ENCODE peak calls at places on chromosomes 6 and 20, in six cellular contexts. N is H9, G is psoas muscle, M is astrocyte, J is fibroblast of lung, L is pancreas. K is an unnamed sample.

GRCh38 chr20:49825521-49826033 is 12.9 kb downstream of the SLC9A8 start:
- DNase-seq in N (peak; percentile 38), G (peak; percentile 80), M (no peak), J (no peak), L (no peak), K (no peak)

GRCh38 chr20:47278907-47279348 is 77.6 kb downstream of the ZMYND8 start:
- DNase-seq in N (no peak), G (no peak), M (peak; percentile 54), J (peak; percentile 69), L (no peak), K (no peak)

GRCh38 chr20:709421-709820 is 33.8 kb upstream of the SCRT2 start:
- DNase-seq in N (peak; percentile 34), G (no peak), M (no peak), J (no peak), L (no peak), K (no peak)

GRCh38 chr6:4583026-4583425 is 193.2 kb upstream of the CDYL start:
- DNase-seq in N (no peak), G (no peak), M (no peak), J (peak; percentile 41), L (no peak), K (no peak)

GRCh38 chr6:44071670-44072451 is 55.4 kb downstream of the MRPL14 start:
- DNase-seq in N (no peak), G (no peak), M (peak; percentile 98), J (peak; percentile 98), L (no peak), K (peak; percentile 39)

GRCh38 chr6:144062757-144063156 is 32.6 kb downstream of the SF3B5 start:
- DNase-seq in N (no peak), G (no peak), M (no peak), J (no peak), L (no peak), K (no peak)

GRCh38 chr20:16864958-16865357 is 116.8 kb downstream of the OTOR start:
- DNase-seq in N (no peak), G (no peak), M (peak; percentile 16), J (peak; percentile 29), L (no peak), K (no peak)

GRCh38 chr6:49646130-49646824 is 9.6 kb upstream of the RHAG start:
- DNase-seq in N (no peak), G (no peak), M (no peak), J (no peak), L (no peak), K (no peak)

GRCh38 chr6:91653954-91654843 is 1067.3 kb upstream of the MAP3K7 start:
- DNase-seq in N (peak; percentile 42), G (no peak), M (peak; percentile 35), J (peak; percentile 51), L (no peak), K (no peak)

GRCh38 chr20:49560646-49561045 is 7.3 kb downstream of the PTGIS start:
- DNase-seq in N (no peak), G (no peak), M (no peak), J (no peak), L (no peak), K (no peak)

GRCh38 chr6:126302191-126302590 is 37.7 kb upstream of the CENPW start:
- DNase-seq in N (no peak), G (no peak), M (no peak), J (peak; percentile 1), L (no peak), K (peak; percentile 17)

GRCh38 chr20:600736-601135 is 9.4 kb downstream of the TCF15 start:
- DNase-seq in N (no peak), G (no peak), M (no peak), J (no peak), L (no peak), K (no peak)

GRCh38 chr6:129730477-129731165 is 20.6 kb upstream of the ARHGAP18 start:
- DNase-seq in N (no peak), G (no peak), M (no peak), J (no peak), L (no peak), K (no peak)

GRCh38 chr6:13924146-13924948 is 405 bp upstream of the RNF182 start:
- DNase-seq in N (peak; percentile 75), G (peak; percentile 52), M (peak; percentile 41), J (peak; percentile 62), L (no peak), K (no peak)

GRCh38 chr6:37696220-37696840 is 1.4 kb downstream of the MDGA1 start:
- DNase-seq in N (peak; percentile 41), G (no peak), M (peak; percentile 42), J (peak; percentile 63), L (no peak), K (no peak)

GRCh38 chr6:134626589-134626988 is 308.7 kb upstream of the SGK1 start:
- DNase-seq in N (no peak), G (no peak), M (no peak), J (no peak), L (no peak), K (no peak)

GRCh38 chr6:154605207-154605877 is 94.9 kb upstream of the CNKSR3 start:
- DNase-seq in N (no peak), G (no peak), M (peak; percentile 80), J (peak; percentile 82), L (no peak), K (no peak)

GRCh38 chr6:84766118-84766683 is 1.8 kb upstream of the TBX18 start:
- DNase-seq in N (peak; percentile 37), G (peak; percentile 50), M (no peak), J (no peak), L (no peak), K (no peak)

GRCh38 chr20:47334022-47334551 is 22.4 kb downstream of the ZMYND8 start:
- DNase-seq in N (no peak), G (peak; percentile 58), M (peak; percentile 98), J (peak; percentile 98), L (no peak), K (peak; percentile 97)

GRCh38 chr6:1004885-1005635 is 306.8 kb upstream of the FOXQ1 start:
- DNase-seq in N (no peak), G (no peak), M (no peak), J (no peak), L (no peak), K (no peak)

GRCh38 chr20:8473459-8473858 is 341.4 kb downstream of the PLCB1 start:
- DNase-seq in N (no peak), G (no peak), M (peak; percentile 22), J (peak; percentile 40), L (no peak), K (no peak)

GRCh38 chr20:57072184-57072583 is 194.3 kb downstream of the BMP7 start:
- DNase-seq in N (no peak), G (no peak), M (no peak), J (no peak), L (no peak), K (no peak)

GRCh38 chr6:96521625-96522468 is at the start of gene UFL1:
- DNase-seq in N (peak; percentile 95), G (peak; percentile 97), M (peak; percentile 87), J (peak; percentile 94), L (peak; percentile 92), K (peak; percentile 84)
- TF ChIP-seq CTCF in N (no peak), G (no peak), M (no peak), J (no peak), L (no peak), K (peak; percentile 38)

DNA sequence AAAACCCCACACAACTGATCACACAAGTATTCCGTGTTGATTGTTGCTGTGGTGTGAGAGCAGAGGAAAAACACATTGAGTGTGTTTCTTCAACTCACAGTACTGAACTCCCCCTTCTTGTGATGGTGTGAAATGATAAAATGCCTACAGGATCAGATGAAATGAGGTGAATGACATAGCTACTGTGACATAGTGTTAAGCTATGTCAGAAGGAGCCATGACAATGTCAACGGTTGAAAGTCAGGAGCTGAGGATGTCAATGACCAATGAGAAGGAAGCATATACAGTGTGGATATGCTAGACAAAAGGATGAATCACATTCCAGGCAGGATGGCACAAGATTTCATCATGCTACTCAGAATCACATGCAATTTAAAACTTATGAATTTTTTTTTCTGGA is 38.8 kb downstream of the WASF1 start:
- DNase-seq in N (no peak), G (no peak), M (peak; percentile 3), J (peak; percentile 15), L (no peak), K (peak; percentile 91)
- H3K27ac ChIP-seq in N (no peak overlapping the region), G (no peak overlapping the region), M (no peak overlapping the region), J (no peak overlapping the region), L (no peak overlapping the region), K (peak overlapping the region; percentile 76)

GRCh38 chr6:105398859-105399258 is 4.0 kb downstream of the PREP start:
- DNase-seq in N (no peak), G (no peak), M (no peak), J (no peak), L (no peak), K (no peak)

GRCh38 chr6:105402981-105403935 is at the start of gene PREP:
- DNase-seq in N (peak; percentile 80), G (peak; percentile 93), M (peak; percentile 68), J (peak; percentile 86), L (peak; percentile 83), K (peak; percentile 49)

GRCh38 chr6:105401247-105402089 is 1.4 kb downstream of the PREP start:
- DNase-seq in N (no peak), G (no peak), M (peak; percentile 7), J (peak; percentile 12), L (no peak), K (no peak)

GRCh38 chr6:105400501-105400900 is 2.4 kb downstream of the PREP start:
- DNase-seq in N (no peak), G (no peak), M (no peak), J (no peak), L (no peak), K (no peak)

DNA sequence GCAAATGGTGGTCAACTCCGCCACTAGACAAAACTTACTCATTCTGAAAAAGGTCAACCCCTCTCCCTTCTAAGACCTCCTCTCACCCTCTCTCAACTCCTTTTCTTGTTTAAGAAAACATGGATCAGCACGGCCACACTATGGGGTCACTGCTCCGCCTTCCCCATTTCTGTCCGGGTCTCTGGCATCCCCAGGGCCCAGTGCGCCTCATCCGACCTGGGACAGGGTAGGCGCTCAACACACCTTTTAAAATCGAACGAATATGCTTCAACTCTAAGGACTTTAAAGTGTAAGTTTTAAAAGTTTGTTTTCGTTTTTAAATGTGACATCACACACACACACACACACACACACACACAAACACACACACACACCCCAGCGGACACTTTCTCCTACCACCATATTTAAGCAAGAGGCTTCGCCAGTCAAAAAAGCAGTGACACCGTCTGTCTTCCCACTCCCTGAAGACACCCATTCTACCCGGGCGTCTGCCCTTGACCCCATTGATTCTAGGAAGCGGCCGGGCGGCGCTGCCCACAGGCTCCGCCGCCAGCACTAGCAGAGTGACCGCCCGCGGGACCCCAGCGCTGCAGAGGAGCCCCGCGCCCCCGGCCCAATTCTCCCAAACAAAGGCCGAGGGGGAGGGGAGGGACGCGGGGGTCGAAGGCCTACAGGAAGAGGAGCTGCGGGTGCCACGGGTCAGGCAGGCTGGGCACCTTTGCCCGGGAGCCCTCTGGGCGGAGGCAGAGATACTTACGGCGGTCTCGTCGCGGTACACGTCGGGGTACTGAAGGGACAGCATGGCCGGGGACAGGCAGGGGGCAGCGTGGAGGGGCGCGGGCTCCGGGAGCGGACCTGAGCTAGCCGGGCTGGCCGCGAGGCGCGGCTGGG is 547 bp downstream of the PREP start:
- DNase-seq in N (peak; percentile 38), G (no peak), M (peak; percentile 38), J (peak; percentile 47), L (no peak), K (peak; percentile 33)
- H3K4me1 ChIP-seq in N (peaks cover 8% of the 10 kb centered on the region), G (peaks cover 46% of the 10 kb centered on the region), M (peaks cover 9% of the 10 kb centered on the region), J (peaks cover 2% of the 10 kb centered on the region), L (peaks cover 6% of the 10 kb centered on the region), K (peaks cover 7% of the 10 kb centered on the region)

DNA sequence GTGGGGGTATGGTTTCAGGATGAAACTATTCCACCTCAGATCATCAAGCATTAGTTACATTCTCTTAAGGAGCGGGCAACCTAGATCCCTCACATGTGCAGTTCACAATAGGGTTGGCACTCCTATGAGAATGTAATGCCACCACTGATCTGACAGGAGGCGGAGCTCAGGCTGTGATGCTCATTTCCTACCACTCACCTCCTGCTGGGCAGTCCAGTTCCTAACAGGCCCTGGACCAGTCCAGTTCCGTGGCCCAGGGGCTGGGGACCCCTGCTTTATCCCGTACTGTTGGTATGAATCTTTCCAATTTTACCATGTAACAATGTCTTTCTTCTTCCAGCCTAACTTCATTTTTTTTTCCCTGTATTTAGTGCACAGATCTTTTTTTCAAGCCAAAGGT is 94.9 kb downstream of the OGFRL1 start:
- DNase-seq in N (no peak), G (no peak), M (no peak), J (no peak), L (no peak), K (no peak)
- TF ChIP-seq CTCF in N (no peak), G (no peak), M (no peak), J (no peak), L (no peak), K (no peak)

K was measured in foreskin keratinocyte.